ENCODE peak calls at places on chromosomes 1 and 21, in five cellular contexts. One of them, this sample, is unnamed.

GRCh38 chr1:215617979-215618378 is 50.9 kb downstream of the KCTD3 start:
- DNase-seq in IMR-90: peak
- DNase-seq in body of pancreas: no peak
- DNase-seq in tibial artery: no peak
- DNase-seq in K562: no peak
- DNase-seq in this sample: no peak

GRCh38 chr1:198681247-198681646 is 42.4 kb downstream of the PTPRC start:
- DNase-seq in K562: no peak
- DNase-seq in tibial artery: no peak
- DNase-seq in body of pancreas: no peak
- DNase-seq in IMR-90: peak
- DNase-seq in this sample: no peak

GRCh38 chr1:155268630-155269029 is 4.7 kb downstream of the CLK2 start:
- DNase-seq in K562: no peak
- DNase-seq in body of pancreas: no peak
- DNase-seq in IMR-90: no peak
- DNase-seq in tibial artery: no peak
- DNase-seq in this sample: no peak

GRCh38 chr21:34981793-34982192 is 67.3 kb downstream of the RUNX1 start:
- DNase-seq in K562: no peak
- DNase-seq in IMR-90: no peak
- DNase-seq in body of pancreas: no peak
- DNase-seq in tibial artery: no peak
- DNase-seq in this sample: no peak

GRCh38 chr1:214558002-214558770 is 6.8 kb upstream of the PTPN14 start:
- DNase-seq in IMR-90: peak
- DNase-seq in K562: no peak
- DNase-seq in body of pancreas: no peak
- DNase-seq in tibial artery: no peak
- DNase-seq in this sample: no peak

GRCh38 chr1:14987829-14988603 is 165.5 kb upstream of the TMEM51 start:
- DNase-seq in tibial artery: no peak
- DNase-seq in K562: no peak
- DNase-seq in IMR-90: no peak
- DNase-seq in body of pancreas: no peak
- DNase-seq in this sample: no peak

GRCh38 chr1:57061369-57061768 is 95.6 kb upstream of the C8B start:
- DNase-seq in K562: no peak
- DNase-seq in tibial artery: no peak
- DNase-seq in body of pancreas: peak
- DNase-seq in IMR-90: peak
- DNase-seq in this sample: no peak

GRCh38 chr1:61299468-61299867 is 217.1 kb downstream of the NFIA start:
- DNase-seq in tibial artery: no peak
- DNase-seq in body of pancreas: peak
- DNase-seq in IMR-90: no peak
- DNase-seq in K562: no peak
- DNase-seq in this sample: no peak

GRCh38 chr1:5447479-5448070 is 544.6 kb downstream of the NPHP4 start:
- DNase-seq in body of pancreas: no peak
- DNase-seq in K562: no peak
- DNase-seq in tibial artery: no peak
- DNase-seq in IMR-90: no peak
- DNase-seq in this sample: no peak

GRCh38 chr1:27602510-27603319 is 1.2 kb downstream of the AHDC1 start:
- DNase-seq in tibial artery: peak
- DNase-seq in IMR-90: peak
- DNase-seq in K562: peak
- DNase-seq in body of pancreas: peak
- DNase-seq in this sample: no peak

GRCh38 chr1:2602311-2602835 is 15.8 kb downstream of the PRXL2B start:
- DNase-seq in IMR-90: no peak
- DNase-seq in K562: no peak
- DNase-seq in tibial artery: no peak
- DNase-seq in body of pancreas: no peak
- DNase-seq in this sample: no peak

GRCh38 chr1:1066403-1067283 is 7.5 kb downstream of the RNF223 start:
- DNase-seq in K562: no peak
- DNase-seq in tibial artery: no peak
- DNase-seq in body of pancreas: no peak
- DNase-seq in IMR-90: no peak
- DNase-seq in this sample: no peak

GRCh38 chr1:64864018-64864945 is 102.1 kb downstream of the JAK1 start:
- DNase-seq in K562: peak
- DNase-seq in IMR-90: no peak
- DNase-seq in tibial artery: peak
- DNase-seq in body of pancreas: peak
- DNase-seq in this sample: no peak

GRCh38 chr1:13687361-13687760 is 12.6 kb upstream of the PRDM2 start:
- DNase-seq in K562: no peak
- DNase-seq in body of pancreas: no peak
- DNase-seq in IMR-90: no peak
- DNase-seq in tibial artery: no peak
- DNase-seq in this sample: no peak
- H3K27ac ChIP-seq in K562: no peak
- H3K27ac ChIP-seq in body of pancreas: no peak
- H3K27ac ChIP-seq in IMR-90: no peak
- H3K27ac ChIP-seq in tibial artery: no peak
- H3K27ac ChIP-seq in this sample: no peak

DNA sequence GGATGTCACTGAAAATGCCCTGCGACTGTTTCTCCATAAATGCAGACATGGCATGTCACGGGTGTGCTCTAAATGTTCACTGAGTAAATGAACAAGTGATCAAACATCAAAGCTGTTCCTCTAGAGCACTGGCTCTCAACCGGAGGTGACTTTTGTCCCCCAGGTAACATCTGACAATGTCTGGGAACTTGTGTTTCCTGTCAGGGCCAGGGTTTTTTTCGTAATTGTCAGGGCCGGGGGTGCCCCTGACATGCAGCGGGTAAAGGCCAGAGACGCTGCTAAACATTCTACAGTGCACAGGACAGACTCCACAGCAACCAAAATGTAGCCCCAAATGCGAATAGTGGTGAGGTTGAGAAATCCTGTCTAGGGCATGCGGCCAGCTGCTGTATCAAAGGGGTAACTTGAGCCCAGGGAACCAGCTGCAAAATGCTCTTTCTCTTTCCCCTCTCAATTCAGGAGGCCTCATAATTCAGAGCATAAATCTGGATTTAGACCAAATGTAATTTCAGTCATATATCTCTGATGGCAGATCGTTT is 2.0 kb downstream of the ALDH4A1 start:
- DNase-seq in body of pancreas: no peak
- DNase-seq in IMR-90: peak
- DNase-seq in K562: no peak
- DNase-seq in tibial artery: no peak
- DNase-seq in this sample: no peak
- H3K4me3 ChIP-seq in body of pancreas: no peak
- H3K4me3 ChIP-seq in IMR-90: no peak
- H3K4me3 ChIP-seq in K562: no peak
- H3K4me3 ChIP-seq in tibial artery: no peak
- H3K4me3 ChIP-seq in this sample: no peak

DNA sequence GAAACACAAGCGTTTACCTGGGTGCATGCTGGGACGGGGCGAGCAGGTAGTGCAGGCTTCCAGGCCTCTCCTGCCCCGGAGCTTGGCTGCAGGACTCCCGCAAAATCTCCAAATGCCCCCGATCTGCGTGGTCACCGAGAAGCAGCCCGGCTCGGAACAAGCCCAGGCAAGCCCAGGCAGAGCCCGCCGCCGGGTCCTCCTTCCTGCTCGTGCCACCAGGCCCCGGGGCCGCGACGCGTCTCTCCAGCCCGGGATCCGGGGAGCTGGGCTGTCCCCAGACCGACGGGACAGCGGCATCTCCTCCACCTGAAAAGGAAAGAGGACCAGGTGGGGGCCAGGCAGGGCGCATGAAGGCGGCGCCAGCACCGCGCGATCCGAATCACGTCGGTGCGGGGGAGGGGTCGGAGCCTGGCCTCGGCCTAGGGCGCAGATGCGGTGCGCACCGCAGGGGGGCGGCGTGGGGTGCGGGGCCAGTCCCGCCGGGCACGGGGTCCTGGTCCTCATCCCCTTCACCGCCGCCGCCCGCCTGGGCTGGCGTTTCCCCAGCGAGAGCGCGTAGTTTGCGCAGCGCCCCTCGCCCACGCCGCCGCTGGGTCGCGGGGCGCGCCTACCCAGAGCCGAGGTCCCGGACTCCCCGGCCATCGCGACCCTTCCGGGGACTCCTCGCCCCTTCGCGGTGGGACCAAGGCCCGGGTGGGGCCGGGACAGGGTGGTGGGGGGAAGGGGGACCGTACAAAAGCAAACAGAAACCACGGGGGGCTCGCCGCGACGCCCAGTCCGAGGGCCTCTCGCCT is 52.4 kb upstream of the H6PD start:
- DNase-seq in tibial artery: no peak
- DNase-seq in body of pancreas: no peak
- DNase-seq in K562: no peak
- DNase-seq in IMR-90: no peak
- DNase-seq in this sample: no peak
- TF ChIP-seq CTCF in tibial artery: peak
- TF ChIP-seq CTCF in body of pancreas: no peak
- TF ChIP-seq CTCF in K562: no peak
- TF ChIP-seq CTCF in IMR-90: peak
- TF ChIP-seq CTCF in this sample: peak

GRCh38 chr1:9459784-9460407 is 79.4 kb upstream of the SLC25A33 start:
- DNase-seq in IMR-90: no peak
- DNase-seq in K562: no peak
- DNase-seq in tibial artery: no peak
- DNase-seq in body of pancreas: no peak
- DNase-seq in this sample: no peak
- H3K27ac ChIP-seq in IMR-90: no peak
- H3K27ac ChIP-seq in K562: no peak
- H3K27ac ChIP-seq in tibial artery: no peak
- H3K27ac ChIP-seq in body of pancreas: no peak
- H3K27ac ChIP-seq in this sample: no peak

This sample was measured in thoracic aorta.